ENCODE peak calls at places on chromosomes 7 and 10, in eight cellular contexts. G is A549; J is activated naive CD4-positive, alpha-beta T cell treated with anti-CD3 and anti-CD28 coated beads for 36 hours; T is anterior cingulate cortex; Z is left cardiac atrium; H is T-helper 1 cell; C is effector memory CD8-positive, alpha-beta T cell; R is prostate gland. N is an unnamed sample.

GRCh38 chr7:133704436-133704835 is 422.7 kb upstream of the LRGUK start:
- DNase-seq in R (no peak), T (no peak), C (no peak), Z (no peak), G (no peak), H (no peak), J (no peak), N (no peak)

GRCh38 chr7:121071662-121072061 is 83.2 kb downstream of the CPED1 start:
- DNase-seq in H (no peak), Z (no peak), T (no peak), C (no peak), G (no peak), J (no peak), R (no peak), N (no peak)

GRCh38 chr10:73995035-73995358 is 2.9 kb upstream of the VCL start:
- DNase-seq in Z (no peak), G (no peak), C (no peak), T (no peak), R (no peak), J (no peak), H (no peak), N (no peak)

GRCh38 chr7:107994366-107994765 is 8.6 kb downstream of the LAMB1 start:
- DNase-seq in T (no peak), G (no peak), J (no peak), R (no peak), C (no peak), Z (no peak), H (no peak), N (no peak)

GRCh38 chr7:4067476-4067760 is 614.7 kb upstream of the FOXK1 start:
- DNase-seq in J (no peak), C (no peak), G (no peak), R (no peak), T (no peak), Z (no peak), H (no peak), N (no peak)

GRCh38 chr7:15015545-15016314 is 113.2 kb upstream of the DGKB start:
- DNase-seq in T (peak; percentile 23), J (peak; percentile 6), R (peak; percentile 59), G (peak; percentile 26), C (no peak), H (no peak), Z (peak; percentile 24), N (peak; percentile 27)

GRCh38 chr10:110655286-110655685 is 11.2 kb downstream of the RBM20 start:
- DNase-seq in T (no peak), J (no peak), Z (no peak), R (no peak), G (no peak), C (no peak), H (no peak), N (no peak)

GRCh38 chr7:28036748-28037147 is 143.8 kb downstream of the JAZF1 start:
- DNase-seq in H (no peak), G (no peak), Z (no peak), R (peak; percentile 54), J (no peak), C (no peak), T (no peak), N (no peak)

GRCh38 chr10:22682237-22683192 is 31.9 kb downstream of the PIP4K2A start:
- DNase-seq in R (no peak), G (peak; percentile 24), H (peak; percentile 22), J (peak; percentile 73), Z (no peak), C (peak; percentile 56), T (no peak), N (no peak)

GRCh38 chr10:7804216-7804615 is 14.1 kb upstream of the TAF3 start:
- DNase-seq in T (no peak), C (no peak), Z (no peak), G (no peak), H (no peak), R (no peak), J (no peak), N (no peak)

GRCh38 chr10:101557541-101557940 is 30.5 kb downstream of the POLL start:
- DNase-seq in H (no peak), Z (no peak), C (no peak), R (no peak), T (no peak), J (no peak), G (no peak), N (no peak)

GRCh38 chr10:49758249-49758930 is 3.7 kb downstream of the OGDHL start:
- DNase-seq in J (no peak), H (no peak), G (no peak), Z (no peak), T (no peak), R (no peak), C (no peak), N (no peak)

GRCh38 chr10:94131885-94132284 is 138.2 kb downstream of the PLCE1 start:
- DNase-seq in T (no peak), Z (no peak), J (no peak), C (no peak), H (no peak), R (no peak), G (no peak), N (no peak)

GRCh38 chr10:69895759-69896158 is 94.1 kb downstream of the COL13A1 start:
- DNase-seq in C (no peak), J (no peak), R (no peak), T (no peak), H (no peak), Z (no peak), G (no peak), N (peak; percentile 20)

GRCh38 chr7:158396301-158396905 is 191.2 kb downstream of the PTPRN2 start:
- DNase-seq in R (no peak), J (no peak), C (no peak), H (no peak), G (no peak), Z (no peak), T (no peak), N (no peak)

GRCh38 chr7:47283497-47284131 is 298.3 kb downstream of the TNS3 start:
- DNase-seq in R (no peak), Z (no peak), T (no peak), C (no peak), J (no peak), H (no peak), G (peak; percentile 63), N (no peak)

GRCh38 chr10:47008769-47009168 is 97.5 kb downstream of the PTPN20 start:
- DNase-seq in R (no peak), T (no peak), C (no peak), Z (no peak), J (no peak), G (no peak), H (no peak), N (no peak)

GRCh38 chr10:114301177-114301576 is 62.1 kb downstream of the VWA2 start:
- DNase-seq in H (no peak), G (no peak), C (no peak), Z (no peak), T (no peak), R (no peak), J (no peak), N (no peak)

GRCh38 chr7:2637505-2638223 is 5.9 kb downstream of the TTYH3 start:
- DNase-seq in G (no peak), R (no peak), H (no peak), Z (peak; percentile 69), C (no peak), T (no peak), J (no peak), N (no peak)

GRCh38 chr7:157461805-157462771 is 125.3 kb downstream of the DNAJB6 start:
- DNase-seq in Z (no peak), H (no peak), J (no peak), G (no peak), C (no peak), R (no peak), T (no peak), N (no peak)